ENCODE peak calls at places on chromosome 11, in four cellular contexts. G, A, Z and N are unnamed samples.

GRCh38 chr11:68589817-68590216 is 94.5 kb upstream of the GAL start:
- DNase-seq in G (no peak), A (no peak), Z (no peak), N (no peak)

GRCh38 chr11:45659818-45660160 is 5.6 kb downstream of the CHST1 start:
- DNase-seq in G (no peak), A (peak; percentile 79), Z (no peak), N (no peak)

GRCh38 chr11:7563269-7563668 is 49.5 kb downstream of the PPFIBP2 start:
- DNase-seq in G (no peak), A (peak; percentile 63), Z (no peak), N (no peak)

GRCh38 chr11:121535122-121535796 is 82.5 kb upstream of the SORL1-AS1 start:
- DNase-seq in G (no peak), A (no peak), Z (no peak), N (no peak)

GRCh38 chr11:133982901-133983300 is 26.1 kb upstream of the IGSF9B start:
- DNase-seq in G (no peak), A (no peak), Z (no peak), N (no peak)

GRCh38 chr11:69360606-69361005 is 66.7 kb downstream of the MYEOV start:
- DNase-seq in G (no peak), A (no peak), Z (peak; percentile 31), N (no peak)

GRCh38 chr11:97280347-97280746 is 890.5 kb downstream of the JRKL start:
- DNase-seq in G (no peak), A (no peak), Z (no peak), N (no peak)

GRCh38 chr11:134542401-134543143 is 130.5 kb upstream of the B3GAT1 start:
- DNase-seq in G (no peak), A (no peak), Z (peak; percentile 40), N (no peak)

GRCh38 chr11:119482561-119483001 is 59.6 kb upstream of the THY1 start:
- DNase-seq in G (no peak), A (no peak), Z (peak; percentile 40), N (no peak)

GRCh38 chr11:34160049-34160721 is 54.8 kb downstream of the NAT10 start:
- DNase-seq in G (no peak), A (peak; percentile 87), Z (no peak), N (no peak)

GRCh38 chr11:34161812-34162506 is 56.5 kb downstream of the NAT10 start:
- DNase-seq in G (peak; percentile 53), A (no peak), Z (no peak), N (no peak)

GRCh38 chr11:34162507-34162848 is 57.0 kb downstream of the NAT10 start:
- DNase-seq in G (no peak), A (no peak), Z (no peak), N (no peak)

GRCh38 chr11:34161361-34161760 is 55.9 kb downstream of the NAT10 start:
- DNase-seq in G (no peak), A (no peak), Z (no peak), N (no peak)

GRCh38 chr11:34160791-34161190 is 55.4 kb downstream of the NAT10 start:
- DNase-seq in G (no peak), A (peak; percentile 76), Z (no peak), N (no peak)
- TF ChIP-seq USF2 in G (no peak), A (no peak), Z (no peak), N (no peak)

GRCh38 chr11:77619576-77620198 is 17.9 kb downstream of the CLNS1A start:
- DNase-seq in G (no peak), A (no peak), Z (no peak), N (peak; percentile 28)
- TF ChIP-seq NRF1 in G (no peak), A (no peak), Z (no peak), N (no peak)

GRCh38 chr11:43736502-43737193 is 56.1 kb downstream of the HSD17B12 start:
- DNase-seq in G (no peak), A (no peak), Z (no peak), N (no peak)
- TF ChIP-seq USF2 in G (no peak), A (no peak), Z (no peak), N (no peak)

GRCh38 chr11:103358251-103358650 is 249.0 kb downstream of the DYNC2H1 start:
- DNase-seq in G (no peak), A (no peak), Z (no peak), N (no peak)

GRCh38 chr11:103364687-103365086 is 255.5 kb downstream of the DYNC2H1 start:
- DNase-seq in G (no peak), A (no peak), Z (no peak), N (no peak)

GRCh38 chr11:103354656-103355055 is 245.4 kb downstream of the DYNC2H1 start:
- DNase-seq in G (no peak), A (no peak), Z (no peak), N (no peak)

DNA sequence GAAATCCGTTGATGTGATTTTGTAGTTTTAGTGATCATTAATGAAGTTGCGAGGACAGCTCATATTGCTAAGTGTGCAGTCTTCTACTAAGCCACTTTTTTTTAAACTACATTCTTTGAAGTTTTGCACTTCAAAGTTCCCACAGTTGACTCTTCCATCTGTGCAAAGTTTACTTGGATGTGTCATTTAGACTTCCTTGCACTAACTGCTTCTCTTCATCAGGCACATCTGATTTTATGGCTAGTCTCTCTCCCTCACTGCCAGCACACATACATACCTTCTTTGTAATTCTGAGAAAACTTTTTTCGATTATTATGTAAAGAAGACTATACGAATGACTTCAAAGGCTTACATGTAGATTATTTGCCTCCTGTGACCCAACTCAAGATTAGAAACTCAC is 250.0 kb downstream of the DYNC2H1 start:
- DNase-seq in G (no peak), A (no peak), Z (no peak), N (no peak)
- TF ChIP-seq NRF1 in G (no peak), A (no peak), Z (no peak), N (no peak)

GRCh38 chr11:92854952-92855351 is 114.5 kb upstream of the MTNR1B start:
- DNase-seq in G (no peak), A (no peak), Z (no peak), N (no peak)
- TF ChIP-seq USF2 in G (no peak), A (no peak), Z (no peak), N (no peak)

GRCh38 chr11:72084960-72085359 is 4.3 kb downstream of the LRRC51 start:
- DNase-seq in G (no peak), A (peak; percentile 22), Z (no peak), N (no peak)

GRCh38 chr11:72088076-72088806 is 7.6 kb downstream of the LRRC51 start:
- DNase-seq in G (peak; percentile 11), A (no peak), Z (no peak), N (no peak)

GRCh38 chr11:72084076-72084475 is 3.4 kb downstream of the LRRC51 start:
- DNase-seq in G (no peak), A (no peak), Z (no peak), N (no peak)

GRCh38 chr11:72083414-72083813 is 2.8 kb downstream of the LRRC51 start:
- DNase-seq in G (no peak), A (no peak), Z (no peak), N (no peak)

GRCh38 chr11:72085836-72086475 is 5.3 kb downstream of the LRRC51 start:
- DNase-seq in G (peak; percentile 11), A (no peak), Z (no peak), N (no peak)
- TF ChIP-seq NRF1 in G (no peak), A (no peak), Z (no peak), N (no peak)

GRCh38 chr11:2772544-2773031 is 72.8 kb upstream of the KCNQ1OT1 start:
- DNase-seq in G (no peak), A (no peak), Z (no peak), N (no peak)
- TF ChIP-seq USF2 in G (no peak), A (no peak), Z (no peak), N (no peak)

DNA sequence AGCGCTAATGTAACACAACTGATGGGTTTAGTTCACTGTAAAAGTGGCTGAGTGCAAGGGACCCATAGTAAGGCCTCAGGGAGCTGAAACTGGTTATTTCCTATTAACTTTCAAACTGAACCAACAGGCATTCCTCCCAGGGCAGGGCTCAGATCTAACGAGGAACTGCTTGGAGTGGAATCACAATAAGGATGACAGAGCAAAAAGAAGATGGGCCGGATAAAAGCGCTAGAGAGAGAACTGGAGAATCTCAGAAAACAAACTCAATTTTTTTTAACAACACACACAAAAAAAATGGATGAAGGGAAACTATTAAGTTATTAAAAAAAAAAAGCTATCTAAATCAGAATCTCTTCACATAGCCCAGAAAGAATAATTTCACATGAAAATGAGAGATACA is 14.2 kb upstream of the CHORDC1 start:
- DNase-seq in G (no peak), A (no peak), Z (no peak), N (no peak)
- TF ChIP-seq NRF1 in G (no peak), A (no peak), Z (no peak), N (no peak)

DNA sequence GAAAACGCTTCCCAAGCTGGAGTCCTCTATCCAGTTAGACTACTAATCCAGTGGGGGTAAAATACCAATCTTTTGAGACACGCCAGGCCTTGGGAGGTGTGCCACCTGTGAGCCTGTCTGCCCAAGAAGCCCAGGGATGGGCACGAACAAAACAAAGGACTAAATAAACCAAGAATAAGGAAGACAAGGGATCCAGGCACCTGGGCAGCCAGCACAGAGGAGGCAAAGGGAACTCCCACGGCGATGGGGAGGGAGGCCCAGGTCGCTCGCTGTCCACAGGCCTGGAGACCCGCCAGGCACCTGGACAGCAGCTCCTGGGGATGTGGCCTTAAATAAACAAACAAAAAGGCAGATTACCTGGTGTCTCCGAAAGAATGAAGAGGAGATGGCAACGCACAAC is 31.4 kb downstream of the LRFN4 start:
- DNase-seq in G (no peak), A (no peak), Z (no peak), N (no peak)
- TF ChIP-seq USF2 in G (no peak), A (no peak), Z (no peak), N (no peak)

GRCh38 chr11:62544521-62545436 is 1.8 kb downstream of the AHNAK start:
- DNase-seq in G (peak; percentile 48), A (no peak), Z (no peak), N (no peak)
- TF ChIP-seq NRF1 in G (no peak), A (no peak), Z (no peak), N (no peak)